ENCODE peak calls at places on chromosomes 3 and 15, in eight cellular contexts. M is GM12865, J is psoas muscle, C is stomach, E is fibroblast of the aortic adventitia, L is IMR-90, D is neural progenitor cell, O is kidney. W is an unnamed sample.

GRCh38 chr3:172096881-172097420 is 57.6 kb downstream of the FNDC3B start:
- DNase-seq in M (no peak), J (no peak), C (peak), E (peak), L (peak), D (peak), O (no peak), W (peak)

GRCh38 chr3:25520926-25521559 is 93.0 kb downstream of the RARB start:
- DNase-seq in M (no peak), J (no peak), C (no peak), E (no peak), L (no peak), D (no peak), O (no peak), W (no peak)

GRCh38 chr3:106341090-106341489 is 472.3 kb upstream of the CBLB start:
- DNase-seq in M (no peak), J (peak), C (no peak), E (peak), L (peak), D (no peak), O (no peak), W (no peak)

GRCh38 chr3:33057320-33058298 is 39.3 kb downstream of the GLB1 start:
- DNase-seq in M (peak), J (no peak), C (no peak), E (peak), L (no peak), D (no peak), O (no peak), W (no peak)

GRCh38 chr15:62153228-62153627 is 11.9 kb downstream of the C2CD4B start:
- DNase-seq in M (peak), J (no peak), C (no peak), E (no peak), L (no peak), D (no peak), O (no peak), W (no peak)

GRCh38 chr15:69825941-69826817 is 271.5 kb downstream of the TLE3 start:
- DNase-seq in M (no peak), J (no peak), C (no peak), E (no peak), L (no peak), D (peak), O (no peak), W (no peak)

GRCh38 chr3:183540501-183541234 is 14.8 kb downstream of the KLHL6 start:
- DNase-seq in M (peak), J (no peak), C (no peak), E (no peak), L (no peak), D (no peak), O (no peak), W (no peak)

GRCh38 chr3:99974989-99975388 is 139.3 kb downstream of the FILIP1L start:
- DNase-seq in M (no peak), J (no peak), C (no peak), E (no peak), L (no peak), D (no peak), O (no peak), W (no peak)

GRCh38 chr3:32816439-32817194 is 1.2 kb upstream of the TRIM71 start:
- DNase-seq in M (no peak), J (no peak), C (no peak), E (peak), L (no peak), D (peak), O (peak), W (no peak)

GRCh38 chr15:96053039-96054021 is 277.2 kb upstream of the NR2F2 start:
- DNase-seq in M (peak), J (peak), C (peak), E (no peak), L (no peak), D (peak), O (peak), W (peak)

GRCh38 chr3:5197470-5198312 is 10.2 kb downstream of the EDEM1 start:
- DNase-seq in M (peak), J (no peak), C (no peak), E (peak), L (peak), D (no peak), O (no peak), W (peak)

GRCh38 chr3:13543251-13543650 is 5.7 kb upstream of the FBLN2 start:
- DNase-seq in M (no peak), J (peak), C (no peak), E (peak), L (peak), D (no peak), O (peak), W (no peak)

GRCh38 chr15:66822106-66822505 is 120.1 kb downstream of the SMAD6 start:
- DNase-seq in M (no peak), J (no peak), C (no peak), E (no peak), L (no peak), D (no peak), O (no peak), W (no peak)

GRCh38 chr3:53074761-53075742 is 29.2 kb upstream of the SFMBT1 start:
- DNase-seq in M (no peak), J (no peak), C (no peak), E (no peak), L (no peak), D (no peak), O (no peak), W (no peak)

GRCh38 chr3:27279153-27279552 is 90.0 kb downstream of the NEK10 start:
- DNase-seq in M (no peak), J (no peak), C (peak), E (peak), L (no peak), D (peak), O (no peak), W (peak)

GRCh38 chr3:118863731-118864322 is 170.8 kb downstream of the IGSF11 start:
- DNase-seq in M (peak), J (no peak), C (no peak), E (no peak), L (no peak), D (peak), O (no peak), W (no peak)

GRCh38 chr15:42151736-42152135 is 4.7 kb downstream of the PLA2G4F start:
- DNase-seq in M (no peak), J (no peak), C (no peak), E (peak), L (no peak), D (no peak), O (peak), W (no peak)

DNA sequence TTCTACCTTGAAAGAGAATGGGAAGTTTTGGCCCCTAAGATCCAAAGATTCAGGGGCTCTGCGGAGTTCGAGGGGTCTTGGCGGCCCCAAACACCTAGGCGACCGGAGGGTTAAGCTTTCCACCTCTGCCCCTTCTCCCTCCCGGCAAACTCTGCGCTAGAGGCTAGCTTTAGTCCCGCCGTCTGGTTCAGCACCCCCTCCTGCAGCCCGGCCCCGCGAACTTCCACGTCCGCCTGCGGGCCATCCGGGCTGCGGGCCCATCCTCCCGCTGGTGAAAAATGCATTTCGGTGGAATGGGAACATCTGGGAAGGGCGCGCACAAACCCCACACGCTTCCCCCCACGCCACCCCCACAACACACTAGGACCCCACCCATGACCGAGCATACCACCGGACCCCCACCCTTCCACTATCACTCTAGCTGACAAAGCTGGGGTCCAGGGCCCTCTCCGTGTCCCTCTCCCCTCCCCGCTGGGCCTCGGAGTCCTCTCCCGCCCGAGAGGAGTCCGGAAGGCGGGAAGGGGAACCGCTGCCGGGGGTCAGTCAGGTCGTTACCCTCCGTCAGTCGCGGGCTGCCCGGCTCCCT is 1.0 kb downstream of the SHOX2 start:
- DNase-seq in M (no peak), J (no peak), C (no peak), E (no peak), L (no peak), D (peak), O (no peak), W (no peak)
- H3K4me3 ChIP-seq in M (peak), J (peak), C (peak), E (peak), L (peak), D (peak), O (no peak), W (peak)

GRCh38 chr15:97962263-97962662 is 1.8 kb downstream of the ARRDC4 start:
- DNase-seq in M (no peak), J (no peak), C (no peak), E (no peak), L (no peak), D (no peak), O (no peak), W (peak)
- H3K4me3 ChIP-seq in M (no peak), J (peak), C (peak), E (peak), L (no peak), D (no peak), O (peak), W (no peak)

DNA sequence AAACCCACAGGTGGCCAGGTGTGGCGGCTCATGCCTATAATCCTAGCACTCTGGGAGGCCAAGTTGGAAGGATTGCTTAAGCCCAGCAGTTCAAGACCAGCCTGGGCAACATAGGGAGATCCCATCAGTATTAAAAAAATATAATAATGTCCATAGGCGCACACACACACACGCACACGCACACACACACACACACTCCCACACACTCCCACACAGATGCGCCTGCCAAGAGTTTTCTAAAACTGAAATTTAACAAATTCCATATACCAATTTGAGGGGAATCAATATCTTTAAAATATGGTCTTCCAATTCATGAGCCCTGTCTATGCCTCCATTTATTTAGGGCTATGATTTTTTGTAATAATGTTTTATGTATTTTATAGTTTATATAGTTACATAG is 17.0 kb downstream of the SHISA5 start:
- DNase-seq in M (no peak), J (peak), C (no peak), E (no peak), L (no peak), D (no peak), O (no peak), W (no peak)
- H3K4me3 ChIP-seq in M (no peak), J (no peak), C (no peak), E (no peak), L (no peak), D (no peak), O (no peak), W (no peak)

DNA sequence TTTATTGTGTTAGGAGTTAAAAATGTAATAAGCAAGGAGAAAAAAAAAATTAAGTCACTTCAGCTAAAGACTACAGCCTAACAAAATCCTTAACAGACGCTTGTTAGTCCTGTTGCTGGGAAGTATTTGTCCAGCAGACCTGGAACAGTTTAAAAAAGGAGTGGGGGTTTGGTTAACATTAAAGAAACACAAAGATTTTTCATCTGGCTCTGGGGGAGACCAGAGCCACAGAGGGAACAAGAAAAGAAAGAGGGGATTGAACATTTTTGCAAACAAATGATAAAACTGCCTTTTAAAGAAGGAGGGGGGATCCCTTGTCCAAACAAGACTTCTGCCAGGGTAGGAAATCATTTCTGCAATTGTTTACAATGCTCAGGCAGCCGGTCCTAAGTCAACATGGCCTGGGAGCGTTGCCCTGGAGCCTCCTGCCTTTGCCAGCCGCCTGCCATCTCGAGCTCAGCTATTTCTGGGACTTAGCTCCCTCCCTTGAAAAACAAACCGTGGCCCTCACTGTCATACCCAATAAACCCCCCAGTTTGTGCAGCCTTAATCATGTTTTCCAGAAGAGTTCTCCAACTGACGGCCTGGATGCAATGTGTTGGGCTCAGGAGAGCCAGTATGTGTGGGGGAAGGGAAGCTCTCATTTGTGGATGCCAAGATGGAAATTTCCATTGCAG is 75.7 kb upstream of the RNU6-1 start:
- DNase-seq in M (no peak), J (peak), C (peak), E (peak), L (no peak), D (peak), O (peak), W (peak)
- H3K4me3 ChIP-seq in M (no peak), J (no peak), C (peak), E (no peak), L (no peak), D (no peak), O (no peak), W (no peak)

GRCh38 chr3:44721231-44722102 is 8.0 kb upstream of the ZNF501 start:
- DNase-seq in M (no peak), J (no peak), C (no peak), E (peak), L (peak), D (no peak), O (no peak), W (no peak)
- H3K4me3 ChIP-seq in M (no peak), J (no peak), C (no peak), E (no peak), L (no peak), D (no peak), O (peak), W (no peak)